ENCODE peak calls at places on chromosomes 3 and 15, in eight cellular contexts. K, F, D, T, E, B, C and V are unnamed samples.

GRCh38 chr3:131903988-131904415 is 130.8 kb downstream of the CPNE4 start:
- DNase-seq in K (peak; percentile 91), F (no peak), D (peak; percentile 70), T (no peak), E (peak; percentile 39), B (peak; percentile 50), C (no peak), V (peak; percentile 64)

GRCh38 chr3:123365450-123366143 is 83.3 kb downstream of the ADCY5 start:
- DNase-seq in K (peak; percentile 48), F (peak; percentile 5), D (peak; percentile 40), T (no peak), E (no peak), B (peak; percentile 31), C (peak; percentile 63), V (peak; percentile 16)

GRCh38 chr3:31908391-31909097 is 72.5 kb downstream of the OSBPL10 start:
- DNase-seq in K (no peak), F (no peak), D (peak; percentile 70), T (no peak), E (no peak), B (no peak), C (no peak), V (peak; percentile 9)

GRCh38 chr3:196202516-196202970 is 8.7 kb downstream of the ZDHHC19 start:
- DNase-seq in K (peak; percentile 56), F (no peak), D (no peak), T (no peak), E (no peak), B (no peak), C (no peak), V (peak; percentile 46)

GRCh38 chr3:43036621-43037331 is 57.7 kb downstream of the GASK1A start:
- DNase-seq in K (no peak), F (no peak), D (no peak), T (no peak), E (no peak), B (no peak), C (peak; percentile 63), V (no peak)

GRCh38 chr3:126983653-126984390 is 907 bp downstream of the PLXNA1 start:
- DNase-seq in K (peak; percentile 40), F (no peak), D (peak; percentile 18), T (no peak), E (peak; percentile 45), B (no peak), C (no peak), V (no peak)

GRCh38 chr3:191263365-191263764 is 64.3 kb downstream of the OSTN start:
- DNase-seq in K (no peak), F (no peak), D (no peak), T (no peak), E (no peak), B (no peak), C (no peak), V (no peak)

GRCh38 chr3:45983865-45984264 is 11.8 kb downstream of the FYCO1 start:
- DNase-seq in K (no peak), F (no peak), D (no peak), T (no peak), E (no peak), B (no peak), C (no peak), V (no peak)

GRCh38 chr15:87871738-87872315 is 384.7 kb downstream of the NTRK3 start:
- DNase-seq in K (peak; percentile 33), F (no peak), D (no peak), T (no peak), E (no peak), B (no peak), C (no peak), V (no peak)

GRCh38 chr3:42179110-42179725 is 86.8 kb downstream of the CCK start:
- DNase-seq in K (peak; percentile 89), F (peak; percentile 89), D (peak; percentile 91), T (no peak), E (peak; percentile 69), B (peak; percentile 88), C (no peak), V (peak; percentile 83)

GRCh38 chr15:74523982-74524381 is 17.0 kb upstream of the ARID3B start:
- DNase-seq in K (no peak), F (no peak), D (no peak), T (no peak), E (no peak), B (peak; percentile 76), C (no peak), V (no peak)